ENCODE peak calls at places on chromosome 16, in six cellular contexts. P, F, N, L, G and K are unnamed samples.

GRCh38 chr16:13756411-13756810 is 163.5 kb upstream of the ERCC4 start:
- DNase-seq in F (no peak), P (no peak), L (no peak), N (no peak), G (no peak), K (no peak)

GRCh38 chr16:14202697-14203096 is 131.6 kb downstream of the MRTFB start:
- DNase-seq in G (no peak), N (no peak), P (peak), L (no peak), F (no peak), K (no peak)

GRCh38 chr16:84548971-84549844 is 44.7 kb upstream of the MEAK7 start:
- DNase-seq in G (no peak), L (peak), N (no peak), F (no peak), P (no peak), K (peak)

GRCh38 chr16:74297296-74297665 is 667 bp downstream of the PSMD7 start:
- DNase-seq in F (peak), P (peak), G (no peak), L (no peak), N (peak), K (peak)

GRCh38 chr16:6558133-6558532 is 774.5 kb upstream of the RBFOX1 start:
- DNase-seq in P (no peak), G (no peak), N (no peak), F (no peak), L (no peak), K (no peak)

GRCh38 chr16:31093132-31093703 is 1.4 kb downstream of the VKORC1 start:
- DNase-seq in P (peak), N (no peak), F (no peak), G (no peak), L (no peak), K (peak)

GRCh38 chr16:51538707-51539604 is 387.9 kb upstream of the SALL1 start:
- DNase-seq in P (peak), F (no peak), G (peak), L (no peak), N (no peak), K (peak)

GRCh38 chr16:24873028-24873427 is 27.3 kb downstream of the SLC5A11 start:
- DNase-seq in G (no peak), P (no peak), N (no peak), F (no peak), L (no peak), K (no peak)

GRCh38 chr16:52193441-52193840 is 353.5 kb downstream of the TOX3 start:
- DNase-seq in F (no peak), N (no peak), L (no peak), P (peak), G (no peak), K (no peak)

GRCh38 chr16:3021449-3022207 is 1.5 kb downstream of the TNFRSF12A start:
- DNase-seq in F (peak), N (no peak), L (peak), G (peak), P (peak), K (peak)

GRCh38 chr16:25157476-25157875 is 45.9 kb downstream of the LCMT1 start:
- DNase-seq in L (no peak), N (no peak), F (no peak), P (no peak), G (no peak), K (no peak)

GRCh38 chr16:53530046-53530445 is 27.0 kb upstream of the AKTIP start:
- DNase-seq in N (no peak), P (no peak), L (no peak), G (no peak), F (no peak), K (no peak)

GRCh38 chr16:78211200-78211599 is 111.7 kb downstream of the WWOX start:
- DNase-seq in P (no peak), L (no peak), F (no peak), G (no peak), N (no peak), K (no peak)

GRCh38 chr16:64356267-64356666 is 765.6 kb downstream of the CDH11 start:
- DNase-seq in G (peak), N (no peak), L (no peak), F (no peak), P (no peak), K (no peak)

GRCh38 chr16:70018254-70018653 is 67.1 kb downstream of the CLEC18A start:
- DNase-seq in L (peak), N (peak), G (peak), P (peak), F (peak), K (peak)
- TF ChIP-seq CTCF in L (peak), N (no peak), G (peak), P (peak), F (no peak), K (peak)

GRCh38 chr16:28522792-28523191 is 16.0 kb downstream of the NUPR1 start:
- DNase-seq in N (no peak), F (no peak), L (no peak), P (no peak), G (no peak), K (peak)

GRCh38 chr16:28526201-28527099 is 12.3 kb downstream of the NUPR1 start:
- DNase-seq in F (no peak), N (no peak), P (peak), L (no peak), G (no peak), K (no peak)

GRCh38 chr16:28527985-28528384 is 10.8 kb downstream of the NUPR1 start:
- DNase-seq in N (no peak), G (no peak), P (no peak), F (no peak), L (no peak), K (no peak)

GRCh38 chr16:28521436-28521835 is 14.8 kb upstream of the IL27 start:
- DNase-seq in L (no peak), N (no peak), F (no peak), P (no peak), G (no peak), K (no peak)

DNA sequence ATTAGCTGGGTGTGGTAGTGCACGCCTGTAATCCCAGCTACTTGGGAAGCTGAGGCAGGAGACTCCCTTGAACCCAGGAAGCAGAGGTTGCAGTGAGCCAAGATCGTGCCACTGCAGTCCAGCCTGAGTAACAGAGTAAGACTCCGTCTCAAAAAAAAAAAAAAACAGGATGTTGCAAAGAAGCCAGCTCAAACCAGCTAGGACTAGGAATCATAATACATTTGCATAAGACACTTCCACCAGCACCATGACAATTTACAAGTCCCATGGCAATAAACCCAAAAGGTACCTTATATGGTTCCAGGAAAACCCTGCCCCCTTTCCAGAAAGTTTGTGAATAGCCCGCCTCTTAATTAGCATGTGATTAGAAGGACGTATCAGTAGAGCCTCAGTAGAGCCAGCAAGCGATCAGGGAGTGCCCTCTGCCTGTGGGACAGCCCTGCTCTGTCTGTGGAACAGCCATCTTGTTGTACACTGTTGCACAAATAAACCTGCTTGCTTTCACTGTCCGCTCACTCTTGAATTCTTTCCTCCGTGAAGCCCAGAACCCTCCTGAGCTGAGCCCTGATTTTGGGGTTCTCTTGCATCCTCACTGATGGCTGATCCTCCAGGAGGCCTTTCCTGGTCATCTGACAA is 14.1 kb downstream of the NUPR1 start:
- DNase-seq in G (no peak), N (no peak), L (no peak), P (no peak), F (no peak), K (peak)
- TF ChIP-seq CTCF in G (no peak), N (peak), L (no peak), P (peak), F (no peak), K (no peak)

GRCh38 chr16:379183-379960 is 2.4 kb downstream of the PGAP6 start:
- DNase-seq in P (no peak), G (no peak), L (no peak), F (no peak), N (no peak), K (no peak)

GRCh38 chr16:378821-379182 is 3.0 kb downstream of the PGAP6 start:
- DNase-seq in F (no peak), L (no peak), G (no peak), P (no peak), N (no peak), K (no peak)

GRCh38 chr16:380837-381787 is 666 bp downstream of the PGAP6 start:
- DNase-seq in G (no peak), F (peak), P (no peak), N (no peak), L (no peak), K (no peak)

GRCh38 chr16:381788-382717 is at the start of gene PGAP6:
- DNase-seq in P (no peak), G (no peak), L (peak), N (peak), F (peak), K (peak)

DNA sequence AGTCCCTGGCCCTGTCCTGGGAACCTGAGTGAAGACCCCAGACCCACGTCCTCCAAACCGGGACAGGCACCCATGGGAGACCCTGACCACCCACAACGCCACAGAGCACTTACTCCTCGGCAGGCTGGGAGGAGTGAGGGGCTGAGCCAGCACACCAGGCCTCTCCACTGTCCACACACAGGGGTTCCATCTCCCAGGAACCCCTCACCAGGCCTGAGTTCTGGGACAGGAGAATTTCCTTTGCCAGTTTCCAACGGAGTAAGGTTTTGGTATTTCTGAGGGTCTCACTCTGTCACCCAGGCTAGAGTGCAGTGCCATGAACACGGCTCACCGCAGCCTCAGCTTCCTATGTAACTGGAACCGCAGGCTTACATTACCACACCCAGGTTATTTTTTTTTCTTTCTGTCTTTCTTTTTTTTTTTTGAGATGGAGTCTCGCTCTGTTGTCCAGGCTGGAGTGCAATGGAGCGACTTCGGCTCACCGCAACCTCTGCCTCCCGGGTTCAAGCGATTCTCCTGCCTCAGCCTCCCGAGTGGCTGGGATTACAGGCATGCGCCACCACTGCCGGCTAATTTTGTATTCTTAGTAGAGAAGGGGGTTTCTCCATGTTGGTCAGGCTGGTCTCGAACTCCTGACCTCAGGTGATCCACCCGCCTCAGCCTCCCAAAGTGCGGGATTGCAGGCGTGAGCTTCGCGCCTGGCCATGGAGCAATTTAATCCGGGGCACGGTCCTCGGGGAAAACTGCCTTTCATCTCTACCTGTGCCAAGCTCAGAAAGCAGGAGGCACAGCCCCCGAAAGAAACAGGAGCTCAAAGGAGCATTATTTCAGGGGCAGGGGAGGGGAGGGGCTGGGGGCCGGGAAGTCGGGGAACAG is 1.6 kb downstream of the PGAP6 start:
- DNase-seq in L (no peak), N (no peak), P (no peak), G (no peak), F (no peak), K (peak)
- TF ChIP-seq CTCF in L (no peak), N (no peak), P (no peak), G (no peak), F (no peak), K (no peak)

GRCh38 chr16:1688807-1689560 is 10.9 kb downstream of the JPT2 start:
- DNase-seq in F (no peak), G (no peak), N (no peak), L (peak), P (peak), K (no peak)

GRCh38 chr16:1690810-1691209 is 12.7 kb downstream of the JPT2 start:
- DNase-seq in G (no peak), P (no peak), N (no peak), L (no peak), F (no peak), K (no peak)

GRCh38 chr16:1689853-1690252 is 11.8 kb downstream of the JPT2 start:
- DNase-seq in F (no peak), L (no peak), P (no peak), G (no peak), N (no peak), K (no peak)

GRCh38 chr16:1691956-1692355 is 13.9 kb downstream of the JPT2 start:
- DNase-seq in N (no peak), L (no peak), F (no peak), G (no peak), P (no peak), K (no peak)

DNA sequence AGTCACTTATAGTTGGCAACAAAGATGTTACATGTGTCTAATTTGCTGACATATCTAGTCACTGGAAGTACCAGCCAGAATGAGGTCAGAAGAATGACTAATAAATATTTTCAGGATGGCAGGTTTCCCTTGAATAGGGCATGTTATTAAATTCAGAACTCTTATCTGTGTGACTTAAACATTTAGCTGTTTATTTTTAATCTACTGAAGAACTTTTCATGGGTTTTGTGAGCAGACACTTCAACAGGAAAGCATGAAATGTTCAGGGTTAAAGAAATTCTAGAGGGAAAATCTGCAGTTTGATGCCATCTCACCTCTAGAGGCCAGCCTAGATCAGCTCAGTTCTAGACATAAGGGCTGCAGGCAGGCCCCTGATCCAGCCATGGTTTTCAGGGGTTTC is 13.2 kb downstream of the JPT2 start:
- DNase-seq in L (no peak), P (no peak), N (no peak), G (no peak), F (no peak), K (no peak)
- TF ChIP-seq CTCF in L (peak), P (no peak), N (no peak), G (no peak), F (no peak), K (no peak)

DNA sequence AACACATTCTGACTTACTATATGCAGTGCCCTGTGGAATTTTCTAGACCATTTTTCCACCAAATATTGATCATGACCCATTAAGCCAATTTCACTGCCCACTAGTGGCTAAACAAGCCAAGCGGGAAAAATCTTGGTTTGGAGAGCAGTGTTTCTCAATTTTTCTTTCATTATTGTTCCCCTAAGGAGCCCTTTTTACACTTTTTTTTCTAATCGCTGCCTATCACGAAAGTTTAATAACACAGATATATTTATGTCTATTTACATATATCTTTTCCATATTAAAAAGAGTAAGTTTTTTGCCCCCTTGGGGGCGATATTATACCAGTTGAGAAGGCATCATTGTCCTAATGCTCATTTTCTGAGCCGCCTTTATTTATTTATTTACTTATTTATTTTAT is 10.8 kb upstream of the TLCD3B start:
- DNase-seq in L (no peak), F (no peak), G (no peak), P (no peak), N (peak), K (no peak)
- TF ChIP-seq CTCF in L (peak), F (no peak), G (peak), P (peak), N (peak), K (peak)

GRCh38 chr16:72664122-72664479 is 383.8 kb downstream of the ZFHX3 start:
- DNase-seq in F (no peak), N (no peak), G (no peak), P (no peak), L (no peak), K (no peak)

GRCh38 chr16:72666267-72666666 is 381.7 kb downstream of the ZFHX3 start:
- DNase-seq in F (no peak), G (no peak), N (no peak), L (no peak), P (no peak), K (no peak)

GRCh38 chr16:72658888-72659717 is 388.8 kb downstream of the ZFHX3 start:
- DNase-seq in L (no peak), P (no peak), G (no peak), N (no peak), F (no peak), K (no peak)

GRCh38 chr16:72664480-72665408 is 383.2 kb downstream of the ZFHX3 start:
- DNase-seq in G (peak), N (peak), F (peak), L (peak), P (peak), K (peak)
- TF ChIP-seq CTCF in G (no peak), N (no peak), F (no peak), L (peak), P (no peak), K (no peak)

DNA sequence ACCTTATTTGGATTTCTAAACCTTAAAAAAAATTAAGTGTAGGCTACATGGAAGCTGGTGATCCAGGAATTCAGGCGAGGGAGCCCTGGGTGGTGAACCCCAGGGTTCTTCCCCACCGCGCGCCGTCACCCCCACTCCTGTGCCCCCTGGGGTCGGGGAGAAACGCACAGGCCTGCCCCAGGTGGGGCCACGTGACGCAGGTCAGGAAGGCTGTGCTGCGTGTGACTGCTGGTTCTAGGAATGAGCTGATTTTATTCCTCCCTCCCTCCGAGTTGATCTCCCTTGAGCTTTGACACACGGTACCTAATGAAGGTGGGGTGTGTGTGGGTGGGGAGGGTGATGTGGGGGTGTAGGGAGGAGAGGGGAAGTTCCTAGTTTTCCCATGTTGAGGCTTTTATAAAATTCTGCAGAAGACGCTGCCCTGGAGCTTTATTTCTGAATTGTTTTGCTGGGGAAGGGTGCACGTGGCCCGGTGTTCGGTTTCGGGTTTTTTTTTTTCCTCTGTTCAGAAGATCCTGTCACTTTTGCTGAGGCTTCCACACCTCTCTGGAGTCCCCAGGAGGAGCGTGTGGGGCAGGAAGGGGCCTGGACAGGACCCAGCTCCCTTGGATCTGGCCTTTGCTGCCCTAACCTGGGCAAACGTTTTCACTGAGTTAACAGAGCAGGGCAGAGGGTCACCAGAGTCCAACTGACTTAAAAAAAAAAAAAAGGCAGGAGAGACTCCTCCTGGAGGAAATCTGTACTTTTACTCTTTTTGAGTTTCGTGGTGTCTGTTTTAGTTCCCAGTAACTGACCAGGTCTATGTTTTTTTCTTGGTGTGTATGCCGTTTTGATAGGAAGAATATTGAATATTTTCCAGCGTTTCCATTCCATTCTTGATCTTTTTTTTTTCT is 55.8 kb upstream of the GSE1 start:
- DNase-seq in F (no peak), G (no peak), L (no peak), P (peak), N (peak), K (peak)
- TF ChIP-seq CTCF in F (no peak), G (no peak), L (no peak), P (peak), N (no peak), K (no peak)

GRCh38 chr16:49515861-49516260 is 142.3 kb downstream of the C16orf78 start:
- DNase-seq in G (no peak), N (no peak), L (no peak), P (no peak), F (no peak), K (no peak)

GRCh38 chr16:49510676-49511305 is 137.2 kb downstream of the C16orf78 start:
- DNase-seq in P (no peak), N (no peak), F (no peak), L (no peak), G (no peak), K (no peak)

GRCh38 chr16:49515016-49515415 is 141.4 kb downstream of the C16orf78 start:
- DNase-seq in G (no peak), L (no peak), N (no peak), F (no peak), P (no peak), K (no peak)

GRCh38 chr16:49514391-49514980 is 140.9 kb downstream of the C16orf78 start:
- DNase-seq in L (no peak), F (no peak), G (no peak), P (no peak), N (no peak), K (no peak)

GRCh38 chr16:49513040-49513439 is 139.4 kb downstream of the C16orf78 start:
- DNase-seq in G (no peak), L (no peak), F (no peak), N (peak), P (no peak), K (peak)
- TF ChIP-seq CTCF in G (no peak), L (no peak), F (no peak), N (peak), P (peak), K (no peak)